ENCODE peak calls at places on chromosome 11, in four cellular contexts. X is H1, A is SK-N-SH, C is GM12878. Z is an unnamed sample.

GRCh38 chr11:65436412-65437032 is 13.9 kb downstream of the NEAT1 start:
- DNase-seq in X (no peak), A (no peak), C (no peak), Z (peak)

GRCh38 chr11:14075118-14075601 is 112.6 kb downstream of the SPON1 start:
- DNase-seq in X (no peak), A (no peak), C (no peak), Z (no peak)

GRCh38 chr11:27294654-27295053 is 68.4 kb downstream of the CCDC34 start:
- DNase-seq in X (no peak), A (no peak), C (no peak), Z (no peak)

GRCh38 chr11:69216609-69217008 is 60.9 kb downstream of the SMIM38 start:
- DNase-seq in X (no peak), A (no peak), C (no peak), Z (no peak)

GRCh38 chr11:120182357-120182756 is 28.5 kb upstream of the OAF start:
- DNase-seq in X (no peak), A (no peak), C (no peak), Z (no peak)

GRCh38 chr11:26827567-26828037 is 105.7 kb upstream of the SLC5A12 start:
- DNase-seq in X (no peak), A (no peak), C (no peak), Z (no peak)

GRCh38 chr11:48033918-48034341 is 53.6 kb downstream of the PTPRJ start:
- DNase-seq in X (no peak), A (no peak), C (no peak), Z (no peak)

GRCh38 chr11:134322553-134322952 is 9.2 kb upstream of the GLB1L2 start:
- DNase-seq in X (no peak), A (no peak), C (no peak), Z (no peak)

GRCh38 chr11:122248130-122248529 is 132.1 kb upstream of the BLID start:
- DNase-seq in X (no peak), A (no peak), C (no peak), Z (no peak)

GRCh38 chr11:131428853-131429252 is 58.4 kb downstream of the NTM start:
- DNase-seq in X (no peak), A (no peak), C (no peak), Z (no peak)
- TF ChIP-seq JUND in X (no peak), A (no peak), C (no peak), Z (no peak)

GRCh38 chr11:67617243-67617953 is 10.7 kb downstream of the NDUFV1 start:
- DNase-seq in X (no peak), A (no peak), C (no peak), Z (no peak)

GRCh38 chr11:67614730-67615454 is 8.2 kb downstream of the NDUFV1 start:
- DNase-seq in X (no peak), A (no peak), C (no peak), Z (no peak)

GRCh38 chr11:67613960-67614715 is 7.4 kb downstream of the NDUFV1 start:
- DNase-seq in X (no peak), A (peak), C (peak), Z (no peak)

GRCh38 chr11:67615455-67616430 is 9.0 kb downstream of the NDUFV1 start:
- DNase-seq in X (no peak), A (peak), C (no peak), Z (peak)

GRCh38 chr11:67616431-67617242 is 9.9 kb downstream of the NDUFV1 start:
- DNase-seq in X (no peak), A (no peak), C (no peak), Z (no peak)
- TF ChIP-seq JUND in X (no peak), A (no peak), C (no peak), Z (no peak)

DNA sequence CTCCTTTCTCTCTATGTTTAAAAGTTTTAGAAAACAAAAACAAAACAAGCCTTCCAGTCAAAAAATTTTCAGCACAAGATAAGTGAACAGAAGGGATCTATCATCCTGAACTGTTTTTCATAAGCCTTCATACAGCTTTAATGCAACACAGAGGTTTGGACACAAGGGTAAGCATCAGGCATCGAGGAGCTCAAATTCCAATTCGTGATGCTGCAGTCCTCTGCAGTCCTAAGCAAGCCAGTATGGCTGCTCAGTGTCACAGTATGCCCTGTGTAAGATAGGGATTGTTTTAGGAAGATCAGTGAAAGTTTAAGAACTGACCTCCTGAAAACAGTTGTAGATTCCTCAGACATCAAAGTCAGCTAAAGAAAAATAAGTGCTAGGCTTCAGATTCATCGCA is 740.9 kb downstream of the NTM start:
- DNase-seq in X (no peak), A (no peak), C (no peak), Z (no peak)
- TF ChIP-seq JUND in X (no peak), A (no peak), C (no peak), Z (no peak)

GRCh38 chr11:130166457-130166784 is 6.8 kb downstream of the ST14 start:
- DNase-seq in X (no peak), A (peak), C (no peak), Z (no peak)
- TF ChIP-seq JUND in X (no peak), A (peak), C (no peak), Z (no peak)

GRCh38 chr11:128318856-128319474 is 268.4 kb downstream of the ETS1 start:
- DNase-seq in X (no peak), A (no peak), C (peak), Z (no peak)
- TF ChIP-seq JUND in X (no peak), A (no peak), C (peak), Z (no peak)

GRCh38 chr11:15326535-15326934 is 211.8 kb downstream of the INSC start:
- DNase-seq in X (no peak), A (no peak), C (no peak), Z (no peak)

GRCh38 chr11:15333407-15333806 is 218.7 kb downstream of the INSC start:
- DNase-seq in X (no peak), A (peak), C (no peak), Z (no peak)

DNA sequence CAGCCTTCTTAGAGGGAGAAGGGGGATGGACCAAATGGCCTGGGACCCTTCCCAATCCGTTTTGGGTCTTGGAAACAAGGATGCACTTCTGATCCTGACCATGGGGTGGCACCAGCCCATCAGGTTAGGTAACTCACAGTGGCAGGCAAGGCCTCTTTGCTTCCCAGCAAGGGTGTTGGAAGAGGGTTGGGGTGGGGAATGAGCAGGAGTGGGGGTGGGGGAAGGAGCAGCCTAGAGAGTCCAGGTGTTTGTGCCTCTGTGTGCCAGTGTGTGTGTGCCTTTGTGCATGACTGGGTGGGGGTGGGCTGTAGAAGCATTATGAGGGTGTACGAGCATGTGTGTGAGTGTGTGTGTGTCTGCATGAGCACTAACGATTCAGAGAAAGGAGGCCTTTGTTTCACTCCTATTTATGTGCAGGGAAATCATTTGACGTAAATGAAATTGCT is 213.1 kb downstream of the INSC start:
- DNase-seq in X (peak), A (peak), C (no peak), Z (peak)
- TF ChIP-seq JUND in X (no peak), A (no peak), C (no peak), Z (no peak)

DNA sequence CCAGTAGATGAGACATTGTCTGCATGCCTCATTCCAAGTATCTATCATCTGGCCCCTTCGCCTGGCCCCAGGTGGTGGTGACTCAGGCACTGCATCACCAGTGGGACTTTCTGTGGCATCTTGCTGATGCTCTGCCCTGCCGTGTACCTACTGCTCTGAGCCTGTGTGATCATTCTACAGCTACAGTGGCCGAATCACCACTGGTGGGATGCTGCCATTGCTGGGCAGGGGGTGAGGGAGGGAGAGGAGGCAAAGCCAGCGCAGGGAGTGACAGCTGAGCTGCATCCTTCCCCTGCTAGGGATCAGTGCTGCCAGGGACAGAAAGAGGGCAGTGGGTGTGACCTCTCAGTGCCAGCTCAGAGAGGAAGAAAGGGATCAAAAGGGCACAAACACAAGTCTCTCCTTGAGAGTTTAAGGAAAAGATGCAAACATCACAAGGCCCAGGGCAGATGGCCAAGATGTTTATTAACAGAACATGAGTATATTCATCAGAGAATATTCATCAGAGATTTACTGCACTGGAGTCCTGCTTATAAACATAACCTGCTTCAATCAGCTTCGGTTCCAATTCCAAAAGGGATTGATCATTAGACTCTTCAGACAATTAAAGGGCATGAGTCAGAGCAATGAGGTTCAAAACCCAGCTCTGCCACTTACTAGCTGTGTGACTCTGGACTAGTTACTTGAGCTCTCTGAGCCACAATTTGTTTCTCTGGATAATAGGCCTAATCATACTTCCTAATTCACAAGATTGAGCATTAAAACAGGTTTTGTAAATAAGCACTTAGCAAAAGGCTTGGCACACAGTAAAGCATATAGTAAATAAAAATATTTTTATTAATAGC is 109.8 kb downstream of the NAT10 start:
- DNase-seq in X (no peak), A (no peak), C (no peak), Z (no peak)
- TF ChIP-seq JUND in X (no peak), A (peak), C (no peak), Z (no peak)

Z was measured in T47D.